ENCODE peak calls at places on chromosomes 1 and 21, in six cellular contexts. S, K, F, R, H and W are unnamed samples.

GRCh38 chr1:24201941-24202440 is 14.9 kb upstream of the IFNLR1 start:
- DNase-seq in S (peak; percentile 70), F (peak; percentile 40), H (peak; percentile 76), K (peak; percentile 87), R (peak; percentile 93), W (peak; percentile 32)

GRCh38 chr1:228001738-228002535 is 4.9 kb upstream of the WNT3A start:
- DNase-seq in S (no peak), R (no peak), H (no peak), K (peak; percentile 26), F (no peak), W (no peak)

GRCh38 chr21:41482321-41482720 is 25.6 kb downstream of the TMPRSS2 start:
- DNase-seq in F (no peak), K (no peak), S (no peak), R (no peak), H (no peak), W (no peak)

GRCh38 chr1:30412241-30413110 is 310.9 kb downstream of the MATN1 start:
- DNase-seq in F (no peak), K (no peak), R (peak; percentile 19), H (peak; percentile 7), S (no peak), W (no peak)

GRCh38 chr21:41691205-41692203 is 75.3 kb downstream of the RIPK4 start:
- DNase-seq in F (no peak), R (no peak), S (no peak), K (no peak), H (no peak), W (no peak)

GRCh38 chr1:91864017-91864700 is 21.8 kb downstream of the TGFBR3 start:
- DNase-seq in F (no peak), K (no peak), S (no peak), H (no peak), R (peak; percentile 75), W (no peak)

GRCh38 chr1:27528701-27529637 is 39.0 kb upstream of the WASF2 start:
- DNase-seq in S (no peak), R (peak; percentile 65), F (no peak), K (peak; percentile 89), H (no peak), W (no peak)

GRCh38 chr1:52139817-52140540 is 1.9 kb upstream of the ZFYVE9 start:
- DNase-seq in F (no peak), S (peak; percentile 18), K (no peak), H (peak; percentile 56), R (peak; percentile 81), W (no peak)

GRCh38 chr1:172845371-172845770 is 186.5 kb downstream of the FASLG start:
- DNase-seq in F (peak; percentile 31), S (peak; percentile 76), R (peak; percentile 51), K (no peak), H (no peak), W (no peak)

GRCh38 chr1:19074902-19075721 is 118.6 kb upstream of the IFFO2 start:
- DNase-seq in H (no peak), F (no peak), S (no peak), K (no peak), R (no peak), W (no peak)

GRCh38 chr1:92211166-92211565 is 6.5 kb upstream of the C1orf146 start:
- DNase-seq in H (peak; percentile 14), F (no peak), S (no peak), R (peak; percentile 59), K (no peak), W (no peak)

GRCh38 chr1:62438163-62438562 is 1.3 kb downstream of the USP1 start:
- DNase-seq in K (no peak), F (no peak), S (no peak), R (peak; percentile 38), H (no peak), W (no peak)

GRCh38 chr1:222777463-222777862 is 37.4 kb upstream of the DISP1 start:
- DNase-seq in K (no peak), R (peak; percentile 9), H (no peak), S (no peak), F (no peak), W (no peak)

GRCh38 chr1:8889925-8890785 is 11.7 kb upstream of the ENO1 start:
- DNase-seq in S (no peak), K (peak; percentile 92), F (no peak), H (no peak), R (peak; percentile 98), W (no peak)

GRCh38 chr1:184986250-184986649 is 11.9 kb upstream of the NIBAN1 start:
- DNase-seq in R (peak; percentile 56), H (no peak), F (no peak), K (no peak), S (no peak), W (no peak)

GRCh38 chr1:22115281-22115680 is 27.6 kb downstream of the WNT4 start:
- DNase-seq in K (no peak), R (no peak), F (no peak), S (no peak), H (no peak), W (no peak)

GRCh38 chr1:164609084-164609483 is 50.1 kb downstream of the PBX1 start:
- DNase-seq in F (no peak), S (no peak), R (no peak), H (no peak), K (no peak), W (no peak)

GRCh38 chr1:225329041-225329440 is 98.8 kb downstream of the LBR start:
- DNase-seq in F (no peak), R (no peak), K (no peak), S (no peak), H (no peak), W (no peak)

GRCh38 chr1:64878931-64879710 is 87.2 kb downstream of the JAK1 start:
- DNase-seq in H (no peak), R (peak; percentile 34), F (no peak), S (no peak), K (no peak), W (no peak)

GRCh38 chr1:221117133-221117532 is 237.9 kb downstream of the HLX start:
- DNase-seq in S (no peak), R (no peak), K (no peak), H (no peak), F (no peak), W (no peak)

GRCh38 chr21:46211786-46212720 is 16.5 kb downstream of the LSS start:
- DNase-seq in S (no peak), F (no peak), H (no peak), K (no peak), R (no peak), W (no peak)

GRCh38 chr1:163174524-163175437 is 27.9 kb downstream of the RGS5 start:
- DNase-seq in H (peak; percentile 21), R (peak; percentile 68), K (peak; percentile 87), F (peak; percentile 30), S (peak; percentile 61), W (peak; percentile 21)

GRCh38 chr1:243730499-243731150 is 119.4 kb downstream of the AKT3 start:
- DNase-seq in F (no peak), R (no peak), S (no peak), H (no peak), K (no peak), W (no peak)

GRCh38 chr1:80675469-80675868 is 1125.3 kb upstream of the ADGRL2 start:
- DNase-seq in R (peak; percentile 1), K (no peak), S (no peak), F (no peak), H (no peak), W (no peak)

GRCh38 chr1:195799016-195799415 is 809.2 kb downstream of the KCNT2 start:
- DNase-seq in H (no peak), K (no peak), S (no peak), F (no peak), R (no peak), W (no peak)

GRCh38 chr1:19636065-19636464 is 8.0 kb upstream of the NBL1 start:
- DNase-seq in H (no peak), R (no peak), F (no peak), K (no peak), S (no peak), W (no peak)

GRCh38 chr1:30668026-30668425 is 55.4 kb downstream of the MATN1 start:
- DNase-seq in K (no peak), H (no peak), R (peak; percentile 62), F (no peak), S (no peak), W (no peak)

GRCh38 chr21:46021978-46022544 is 40.5 kb downstream of the COL6A1 start:
- DNase-seq in K (peak; percentile 76), R (peak; percentile 56), F (no peak), H (no peak), S (no peak), W (no peak)

GRCh38 chr1:2495026-2495425 is 18.9 kb downstream of the PLCH2 start:
- DNase-seq in R (no peak), S (no peak), F (no peak), H (no peak), K (no peak), W (no peak)

GRCh38 chr1:116380499-116381316 is 7.7 kb downstream of the ATP1A1 start:
- DNase-seq in K (no peak), S (no peak), R (no peak), H (no peak), F (no peak), W (no peak)

GRCh38 chr1:109161836-109162606 is 48.1 kb downstream of the ELAPOR1 start:
- DNase-seq in H (peak; percentile 53), F (no peak), S (peak; percentile 15), K (no peak), R (peak; percentile 98), W (no peak)

GRCh38 chr1:94247146-94248094 is 10.0 kb upstream of the ARHGAP29 start:
- DNase-seq in R (peak; percentile 62), F (peak; percentile 23), S (peak; percentile 40), H (no peak), K (peak; percentile 84), W (peak; percentile 30)